ENCODE peak calls at places on chromosome 7, in six cellular contexts. One of them, this sample, is unnamed.

GRCh38 chr7:20959281-20959680 is 172.6 kb upstream of the SP8 start:
- DNase-seq in astrocyte of the spinal cord: no peak
- DNase-seq in KBM-7: no peak
- DNase-seq in GM13977: no peak
- DNase-seq in activated T-cell treated with anti-CD3 and anti-CD28 coated beads for 24 hours: no peak
- DNase-seq in NCI-H2081: peak; percentile 74
- DNase-seq in this sample: no peak

GRCh38 chr7:43758861-43759683 is 592 bp downstream of the BLVRA start:
- DNase-seq in astrocyte of the spinal cord: peak; percentile 38
- DNase-seq in KBM-7: peak; percentile 48
- DNase-seq in GM13977: peak; percentile 73
- DNase-seq in activated T-cell treated with anti-CD3 and anti-CD28 coated beads for 24 hours: no peak
- DNase-seq in NCI-H2081: peak; percentile 51
- DNase-seq in this sample: peak; percentile 31

GRCh38 chr7:76267107-76267834 is 35.2 kb upstream of the HSPB1 start:
- DNase-seq in astrocyte of the spinal cord: no peak
- DNase-seq in KBM-7: no peak
- DNase-seq in GM13977: no peak
- DNase-seq in activated T-cell treated with anti-CD3 and anti-CD28 coated beads for 24 hours: no peak
- DNase-seq in NCI-H2081: no peak
- DNase-seq in this sample: no peak

GRCh38 chr7:155407799-155408198 is 50.1 kb upstream of the EN2 start:
- DNase-seq in astrocyte of the spinal cord: no peak
- DNase-seq in KBM-7: no peak
- DNase-seq in GM13977: no peak
- DNase-seq in activated T-cell treated with anti-CD3 and anti-CD28 coated beads for 24 hours: no peak
- DNase-seq in NCI-H2081: no peak
- DNase-seq in this sample: no peak

GRCh38 chr7:132102942-132103341 is 473.3 kb downstream of the PLXNA4 start:
- DNase-seq in astrocyte of the spinal cord: no peak
- DNase-seq in KBM-7: no peak
- DNase-seq in GM13977: no peak
- DNase-seq in activated T-cell treated with anti-CD3 and anti-CD28 coated beads for 24 hours: no peak
- DNase-seq in NCI-H2081: no peak
- DNase-seq in this sample: no peak

GRCh38 chr7:18623389-18623788 is 127.8 kb downstream of the HDAC9 start:
- DNase-seq in astrocyte of the spinal cord: no peak
- DNase-seq in KBM-7: no peak
- DNase-seq in GM13977: no peak
- DNase-seq in activated T-cell treated with anti-CD3 and anti-CD28 coated beads for 24 hours: no peak
- DNase-seq in NCI-H2081: no peak
- DNase-seq in this sample: no peak

GRCh38 chr7:70728873-70729552 is 402.9 kb upstream of the GALNT17 start:
- DNase-seq in astrocyte of the spinal cord: peak; percentile 36
- DNase-seq in KBM-7: no peak
- DNase-seq in GM13977: no peak
- DNase-seq in activated T-cell treated with anti-CD3 and anti-CD28 coated beads for 24 hours: no peak
- DNase-seq in NCI-H2081: peak; percentile 30
- DNase-seq in this sample: no peak

GRCh38 chr7:72032934-72033333 is 379.2 kb downstream of the CALN1 start:
- DNase-seq in astrocyte of the spinal cord: no peak
- DNase-seq in KBM-7: no peak
- DNase-seq in GM13977: no peak
- DNase-seq in activated T-cell treated with anti-CD3 and anti-CD28 coated beads for 24 hours: no peak
- DNase-seq in NCI-H2081: no peak
- DNase-seq in this sample: no peak

GRCh38 chr7:101112233-101112632 is 14.7 kb upstream of the SERPINE1 start:
- DNase-seq in astrocyte of the spinal cord: peak; percentile 91
- DNase-seq in KBM-7: no peak
- DNase-seq in GM13977: no peak
- DNase-seq in activated T-cell treated with anti-CD3 and anti-CD28 coated beads for 24 hours: no peak
- DNase-seq in NCI-H2081: no peak
- DNase-seq in this sample: no peak

GRCh38 chr7:38932509-38933168 is 23.6 kb upstream of the VPS41 start:
- DNase-seq in astrocyte of the spinal cord: peak; percentile 51
- DNase-seq in KBM-7: peak; percentile 50
- DNase-seq in GM13977: peak; percentile 43
- DNase-seq in activated T-cell treated with anti-CD3 and anti-CD28 coated beads for 24 hours: peak; percentile 11
- DNase-seq in NCI-H2081: peak; percentile 80
- DNase-seq in this sample: no peak

GRCh38 chr7:156778201-156778600 is 114.8 kb downstream of the LMBR1 start:
- DNase-seq in astrocyte of the spinal cord: no peak
- DNase-seq in KBM-7: no peak
- DNase-seq in GM13977: no peak
- DNase-seq in activated T-cell treated with anti-CD3 and anti-CD28 coated beads for 24 hours: no peak
- DNase-seq in NCI-H2081: no peak
- DNase-seq in this sample: no peak

GRCh38 chr7:157432541-157432956 is 95.7 kb downstream of the DNAJB6 start:
- DNase-seq in astrocyte of the spinal cord: peak; percentile 44
- DNase-seq in KBM-7: peak; percentile 67
- DNase-seq in GM13977: no peak
- DNase-seq in activated T-cell treated with anti-CD3 and anti-CD28 coated beads for 24 hours: no peak
- DNase-seq in NCI-H2081: peak; percentile 65
- DNase-seq in this sample: no peak

GRCh38 chr7:27151945-27152815 is at the start of gene HOXA3:
- DNase-seq in astrocyte of the spinal cord: peak; percentile 79
- DNase-seq in KBM-7: peak; percentile 52
- DNase-seq in GM13977: no peak
- DNase-seq in activated T-cell treated with anti-CD3 and anti-CD28 coated beads for 24 hours: no peak
- DNase-seq in NCI-H2081: no peak
- DNase-seq in this sample: no peak

This sample was measured in stimulated activated naive B cell treated with anti-CD40 and anti-IgM and Interleukin-4, amounts not matched to agents 10 μg/mL and 1 μg/mL and 100 μg/mL, for 72 hours.